ENCODE peak calls at places on chromosomes 13 and 19, in five cellular contexts. One of them, this sample, is unnamed.

GRCh38 chr13:108961542-108962125 is 332.2 kb downstream of the MYO16 start:
- DNase-seq in GM12878: peak
- DNase-seq in HCT116: peak
- DNase-seq in HepG2: peak
- DNase-seq in SK-N-SH: peak
- DNase-seq in this sample: peak

GRCh38 chr13:70362820-70363219 is 254.6 kb upstream of the KLHL1 start:
- DNase-seq in GM12878: no peak
- DNase-seq in HCT116: no peak
- DNase-seq in HepG2: no peak
- DNase-seq in SK-N-SH: no peak
- DNase-seq in this sample: no peak

GRCh38 chr19:2549701-2550191 is 73.8 kb downstream of the GADD45B start:
- DNase-seq in GM12878: no peak
- DNase-seq in SK-N-SH: no peak
- DNase-seq in HCT116: no peak
- DNase-seq in HepG2: no peak
- DNase-seq in this sample: no peak

GRCh38 chr13:40096357-40096911 is 441.0 kb downstream of the COG6 start:
- DNase-seq in SK-N-SH: no peak
- DNase-seq in HCT116: no peak
- DNase-seq in HepG2: no peak
- DNase-seq in GM12878: no peak
- DNase-seq in this sample: no peak

GRCh38 chr19:12784871-12785430 is 6.3 kb upstream of the JUNB start:
- DNase-seq in GM12878: no peak
- DNase-seq in SK-N-SH: peak
- DNase-seq in HepG2: no peak
- DNase-seq in HCT116: no peak
- DNase-seq in this sample: no peak

GRCh38 chr19:7579182-7579581 is 16.5 kb upstream of the CAMSAP3 start:
- DNase-seq in HepG2: no peak
- DNase-seq in HCT116: no peak
- DNase-seq in GM12878: no peak
- DNase-seq in SK-N-SH: no peak
- DNase-seq in this sample: peak

GRCh38 chr19:14519860-14520407 is 1.7 kb upstream of the DNAJB1 start:
- DNase-seq in HepG2: peak
- DNase-seq in HCT116: peak
- DNase-seq in GM12878: no peak
- DNase-seq in SK-N-SH: no peak
- DNase-seq in this sample: no peak

GRCh38 chr13:24038405-24038804 is 122.1 kb upstream of the SPATA13 start:
- DNase-seq in HCT116: no peak
- DNase-seq in SK-N-SH: no peak
- DNase-seq in GM12878: no peak
- DNase-seq in HepG2: no peak
- DNase-seq in this sample: no peak

GRCh38 chr13:110228936-110229904 is 77.7 kb downstream of the COL4A1 start:
- DNase-seq in HCT116: no peak
- DNase-seq in SK-N-SH: no peak
- DNase-seq in GM12878: no peak
- DNase-seq in HepG2: no peak
- DNase-seq in this sample: no peak

GRCh38 chr13:36685912-36686311 is 12.1 kb downstream of the SERTM1 start:
- DNase-seq in GM12878: no peak
- DNase-seq in SK-N-SH: no peak
- DNase-seq in HCT116: no peak
- DNase-seq in HepG2: no peak
- DNase-seq in this sample: no peak

GRCh38 chr13:109743706-109744453 is 42.5 kb downstream of the IRS2 start:
- DNase-seq in SK-N-SH: peak
- DNase-seq in GM12878: no peak
- DNase-seq in HepG2: no peak
- DNase-seq in HCT116: no peak
- DNase-seq in this sample: no peak

GRCh38 chr13:109784590-109785140 is 1.7 kb downstream of the IRS2 start:
- DNase-seq in HepG2: no peak
- DNase-seq in SK-N-SH: peak
- DNase-seq in GM12878: no peak
- DNase-seq in HCT116: no peak
- DNase-seq in this sample: no peak

GRCh38 chr19:10290439-10290875 is 705 bp downstream of the ICAM5 start:
- DNase-seq in GM12878: no peak
- DNase-seq in SK-N-SH: no peak
- DNase-seq in HCT116: no peak
- DNase-seq in HepG2: no peak
- DNase-seq in this sample: no peak

GRCh38 chr19:3606690-3607289 is at the start of gene TBXA2R:
- DNase-seq in GM12878: no peak
- DNase-seq in SK-N-SH: peak
- DNase-seq in HCT116: peak
- DNase-seq in HepG2: no peak
- DNase-seq in this sample: peak

GRCh38 chr19:31595521-31595920 is 246.3 kb upstream of the TSHZ3 start:
- DNase-seq in HCT116: no peak
- DNase-seq in GM12878: no peak
- DNase-seq in HepG2: no peak
- DNase-seq in SK-N-SH: no peak
- DNase-seq in this sample: no peak

GRCh38 chr13:32811297-32811800 is 204.9 kb upstream of the KL start:
- DNase-seq in SK-N-SH: no peak
- DNase-seq in HepG2: no peak
- DNase-seq in HCT116: no peak
- DNase-seq in GM12878: peak
- DNase-seq in this sample: no peak

GRCh38 chr19:11174336-11174735 is 18.8 kb upstream of the SPC24 start:
- DNase-seq in HepG2: no peak
- DNase-seq in HCT116: no peak
- DNase-seq in SK-N-SH: no peak
- DNase-seq in GM12878: no peak
- DNase-seq in this sample: no peak

GRCh38 chr19:38284422-38284821 is 19.6 kb upstream of the C19orf33 start:
- DNase-seq in GM12878: peak
- DNase-seq in SK-N-SH: no peak
- DNase-seq in HepG2: no peak
- DNase-seq in HCT116: no peak
- DNase-seq in this sample: no peak

GRCh38 chr19:34253711-34254551 is 423 bp upstream of the GARRE1 start:
- DNase-seq in HepG2: peak
- DNase-seq in SK-N-SH: no peak
- DNase-seq in HCT116: no peak
- DNase-seq in GM12878: no peak
- DNase-seq in this sample: no peak

GRCh38 chr13:46317120-46317519 is 69.9 kb downstream of the RUBCNL start:
- DNase-seq in HepG2: no peak
- DNase-seq in HCT116: no peak
- DNase-seq in SK-N-SH: no peak
- DNase-seq in GM12878: no peak
- DNase-seq in this sample: no peak

GRCh38 chr19:48636859-48637448 is at the start of gene DBP:
- DNase-seq in SK-N-SH: peak
- DNase-seq in HepG2: no peak
- DNase-seq in GM12878: no peak
- DNase-seq in HCT116: no peak
- DNase-seq in this sample: peak

GRCh38 chr19:15288146-15288963 is 44.0 kb downstream of the BRD4 start:
- DNase-seq in GM12878: no peak
- DNase-seq in HepG2: no peak
- DNase-seq in SK-N-SH: peak
- DNase-seq in HCT116: no peak
- DNase-seq in this sample: no peak

GRCh38 chr19:28878862-28879566 is 333.9 kb downstream of the UQCRFS1 start:
- DNase-seq in HepG2: peak
- DNase-seq in GM12878: no peak
- DNase-seq in HCT116: peak
- DNase-seq in SK-N-SH: peak
- DNase-seq in this sample: peak

GRCh38 chr13:102870677-102871415 is 25.0 kb downstream of the ERCC5 start:
- DNase-seq in SK-N-SH: peak
- DNase-seq in HepG2: peak
- DNase-seq in HCT116: peak
- DNase-seq in GM12878: no peak
- DNase-seq in this sample: peak
- TF ChIP-seq JUND in SK-N-SH: no peak
- TF ChIP-seq JUND in HepG2: no peak
- TF ChIP-seq JUND in HCT116: no peak
- TF ChIP-seq JUND in GM12878: no peak
- TF ChIP-seq JUND in this sample: no peak

DNA sequence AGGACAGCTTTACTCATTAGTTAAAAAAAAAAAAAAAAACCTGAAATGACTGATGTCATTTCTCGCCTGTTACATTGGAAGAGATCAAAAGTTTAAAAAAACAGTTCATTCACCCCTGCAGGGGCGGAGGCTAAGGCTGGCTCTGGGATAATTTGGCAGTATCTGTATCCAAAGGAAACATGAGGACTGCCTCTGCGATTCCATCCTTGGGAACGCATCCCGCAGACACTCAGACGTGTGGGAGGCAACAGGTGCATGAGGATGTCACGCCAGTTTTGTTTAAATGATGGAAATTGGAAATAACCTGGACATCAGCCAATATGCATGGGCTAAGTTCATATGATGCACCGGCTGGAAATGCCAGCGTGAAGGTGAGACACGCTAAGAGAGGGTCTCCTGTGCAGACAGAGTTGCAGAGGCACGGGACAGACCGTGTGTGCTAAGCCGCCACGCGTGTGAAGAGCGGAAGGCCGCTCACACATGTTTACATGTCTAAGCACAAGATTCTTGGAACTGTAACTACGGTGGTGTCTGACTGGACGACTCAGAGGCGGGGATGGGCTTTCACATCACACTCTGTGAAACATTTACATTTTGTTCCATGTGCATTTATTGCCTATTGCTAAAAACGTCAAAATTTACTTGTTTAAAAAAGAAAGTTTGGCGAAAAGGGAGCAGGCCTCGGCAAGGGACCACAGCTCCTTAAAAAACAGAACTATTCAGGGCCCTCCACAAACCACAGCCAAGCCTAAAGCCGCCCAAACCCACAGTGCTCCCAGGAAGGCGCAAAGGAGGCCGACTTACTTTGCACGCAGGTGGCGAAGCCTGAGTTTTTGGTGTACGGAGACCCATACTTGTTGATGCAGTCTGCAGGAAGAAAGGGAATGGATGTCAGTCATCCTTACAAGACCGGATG is 17.9 kb downstream of the GAS6 start:
- DNase-seq in HepG2: no peak
- DNase-seq in GM12878: no peak
- DNase-seq in SK-N-SH: no peak
- DNase-seq in HCT116: no peak
- DNase-seq in this sample: no peak
- TF ChIP-seq REST in HepG2: no peak
- TF ChIP-seq REST in GM12878: no peak
- TF ChIP-seq REST in SK-N-SH: no peak
- TF ChIP-seq REST in HCT116: no peak
- TF ChIP-seq REST in this sample: no peak

DNA sequence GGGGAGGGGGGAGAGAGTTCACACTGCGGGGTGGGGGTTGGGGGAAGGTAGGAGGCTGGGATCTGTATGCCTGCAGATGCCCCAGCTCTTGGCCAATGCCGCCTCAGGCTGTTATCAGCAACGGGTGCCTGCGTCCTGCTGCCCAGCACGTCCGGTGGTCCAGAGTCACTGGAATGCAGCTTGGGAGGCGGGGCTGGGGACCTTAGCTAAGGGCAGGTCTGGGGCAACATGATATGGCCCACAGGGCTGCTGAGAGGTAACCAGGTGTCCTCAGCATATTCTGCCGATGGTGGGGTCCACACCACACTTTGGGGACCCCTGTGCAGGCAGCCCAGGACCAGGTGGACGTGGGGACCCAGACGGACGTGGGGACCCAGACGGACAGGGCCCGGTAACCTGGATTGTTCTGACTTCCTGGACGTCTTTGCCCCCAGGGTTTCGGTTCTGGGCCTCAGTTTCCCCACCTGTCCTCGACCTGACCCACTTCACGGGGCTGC is 668 bp upstream of the ARHGAP45 start:
- DNase-seq in SK-N-SH: peak
- DNase-seq in GM12878: no peak
- DNase-seq in HCT116: no peak
- DNase-seq in HepG2: peak
- DNase-seq in this sample: no peak
- TF ChIP-seq JUND in SK-N-SH: no peak
- TF ChIP-seq JUND in GM12878: no peak
- TF ChIP-seq JUND in HCT116: no peak
- TF ChIP-seq JUND in HepG2: no peak
- TF ChIP-seq JUND in this sample: no peak

DNA sequence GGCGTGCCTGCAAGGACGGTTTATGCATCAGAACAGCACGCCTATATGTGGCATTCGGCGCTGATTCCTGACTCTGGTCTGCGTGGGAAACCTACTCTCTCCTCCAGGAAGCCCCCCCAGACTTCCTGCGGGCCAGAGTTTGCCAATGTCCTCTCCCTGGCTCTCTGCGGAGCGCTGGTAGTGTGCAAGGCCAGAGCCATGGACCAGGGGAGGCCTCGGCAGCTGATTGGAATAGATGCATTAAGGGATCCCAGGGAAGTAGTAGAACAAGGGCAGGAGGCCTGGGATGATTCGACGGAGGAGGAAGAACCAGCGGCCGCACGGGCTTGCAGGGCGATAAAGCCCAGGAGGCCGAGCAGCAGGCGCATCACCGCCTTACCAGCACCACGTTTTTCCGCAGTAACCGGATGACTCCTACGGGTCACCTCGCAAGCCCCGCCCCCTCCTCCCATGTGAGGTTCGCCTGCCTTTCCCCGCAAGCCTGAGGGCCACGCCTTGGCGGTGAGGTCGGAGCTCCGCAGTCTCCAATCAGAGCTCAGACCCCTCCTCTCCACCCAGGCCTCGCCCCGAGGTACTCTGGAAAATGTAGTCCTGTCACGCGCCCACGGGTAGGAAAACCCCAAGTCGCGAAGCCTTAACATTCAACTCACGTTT is 5.0 kb downstream of the CLEC11A start:
- DNase-seq in HCT116: no peak
- DNase-seq in HepG2: peak
- DNase-seq in GM12878: no peak
- DNase-seq in SK-N-SH: peak
- DNase-seq in this sample: peak
- TF ChIP-seq REST in HCT116: no peak
- TF ChIP-seq REST in HepG2: no peak
- TF ChIP-seq REST in GM12878: no peak
- TF ChIP-seq REST in SK-N-SH: no peak
- TF ChIP-seq REST in this sample: peak

GRCh38 chr19:43444531-43445340 is 20.7 kb downstream of the LYPD3 start:
- DNase-seq in HepG2: no peak
- DNase-seq in SK-N-SH: no peak
- DNase-seq in HCT116: no peak
- DNase-seq in GM12878: no peak
- DNase-seq in this sample: no peak
- TF ChIP-seq JUND in HepG2: no peak
- TF ChIP-seq JUND in SK-N-SH: no peak
- TF ChIP-seq JUND in HCT116: no peak
- TF ChIP-seq JUND in GM12878: no peak
- TF ChIP-seq JUND in this sample: no peak